ENCODE peak calls at places on chromosomes 1 and 21, in nine cellular contexts. P is prostate gland, J is MM.1S, S is fibroblast of mammary gland, L is AG04450, D is left ventricle myocardium inferior, A is HCT116, T is cardiac fibroblast, F is A549. N is an unnamed sample.

GRCh38 chr1:170881268-170882265 is 53.8 kb upstream of the MROH9 start:
- DNase-seq in P (no peak), J (peak), S (peak), L (no peak), D (no peak), A (peak), T (peak), F (no peak), N (peak)

GRCh38 chr1:30691480-30691879 is 31.9 kb downstream of the MATN1 start:
- DNase-seq in P (no peak), J (no peak), S (no peak), L (no peak), D (no peak), A (no peak), T (no peak), F (no peak), N (no peak)

GRCh38 chr1:162292422-162292849 is 84.2 kb downstream of the SPATA46 start:
- DNase-seq in P (no peak), J (no peak), S (peak), L (no peak), D (no peak), A (no peak), T (peak), F (no peak), N (peak)

GRCh38 chr1:40664167-40664537 is 1.3 kb downstream of the RIMS3 start:
- DNase-seq in P (no peak), J (no peak), S (no peak), L (no peak), D (no peak), A (no peak), T (no peak), F (no peak), N (no peak)

GRCh38 chr1:44609412-44609767 is 64.9 kb downstream of the TMEM53 start:
- DNase-seq in P (peak), J (no peak), S (peak), L (no peak), D (peak), A (peak), T (peak), F (no peak), N (peak)

GRCh38 chr1:8083739-8084484 is 57.8 kb upstream of the ERRFI1 start:
- DNase-seq in P (no peak), J (no peak), S (peak), L (no peak), D (no peak), A (no peak), T (peak), F (no peak), N (peak)

GRCh38 chr1:116460748-116461376 is 87.8 kb downstream of the ATP1A1 start:
- DNase-seq in P (no peak), J (no peak), S (no peak), L (no peak), D (no peak), A (no peak), T (no peak), F (no peak), N (no peak)

GRCh38 chr21:42653492-42654061 is at the start of gene PDE9A:
- DNase-seq in P (peak), J (no peak), S (no peak), L (no peak), D (no peak), A (no peak), T (no peak), F (peak), N (no peak)

GRCh38 chr1:230152999-230153398 is 86.0 kb downstream of the GALNT2 start:
- DNase-seq in P (no peak), J (no peak), S (no peak), L (no peak), D (no peak), A (no peak), T (no peak), F (no peak), N (no peak)

GRCh38 chr1:231949277-231950122 is 322.9 kb downstream of the DISC1 start:
- DNase-seq in P (no peak), J (no peak), S (no peak), L (no peak), D (peak), A (no peak), T (no peak), F (no peak), N (no peak)

GRCh38 chr1:99266731-99267130 is 2.4 kb downstream of the PLPPR4 start:
- DNase-seq in P (no peak), J (no peak), S (peak), L (peak), D (no peak), A (no peak), T (peak), F (no peak), N (peak)

GRCh38 chr1:211492511-211493132 is 660 bp upstream of the RD3 start:
- DNase-seq in P (no peak), J (no peak), S (no peak), L (no peak), D (no peak), A (no peak), T (no peak), F (no peak), N (no peak)

GRCh38 chr1:960371-961131 is at the start of gene KLHL17:
- DNase-seq in P (peak), J (peak), S (peak), L (no peak), D (peak), A (no peak), T (peak), F (no peak), N (peak)

GRCh38 chr1:228891134-228892034 is 156.1 kb downstream of the RHOU start:
- DNase-seq in P (no peak), J (no peak), S (peak), L (no peak), D (no peak), A (no peak), T (no peak), F (no peak), N (no peak)

GRCh38 chr1:181479137-181479745 is 4.1 kb upstream of the CACNA1E start:
- DNase-seq in P (peak), J (peak), S (peak), L (peak), D (no peak), A (peak), T (peak), F (peak), N (peak)

GRCh38 chr1:201421041-201421440 is 489 bp downstream of the TNNI1 start:
- DNase-seq in P (no peak), J (no peak), S (no peak), L (no peak), D (no peak), A (no peak), T (no peak), F (no peak), N (no peak)

GRCh38 chr1:2214541-2215241 is 13.4 kb upstream of the SKI start:
- DNase-seq in P (no peak), J (no peak), S (no peak), L (no peak), D (peak), A (no peak), T (no peak), F (no peak), N (no peak)

GRCh38 chr1:2215329-2215728 is 12.8 kb upstream of the SKI start:
- DNase-seq in P (no peak), J (no peak), S (no peak), L (no peak), D (no peak), A (no peak), T (no peak), F (no peak), N (no peak)

GRCh38 chr1:2212167-2212541 is 16.0 kb upstream of the SKI start:
- DNase-seq in P (no peak), J (no peak), S (peak), L (no peak), D (peak), A (no peak), T (no peak), F (no peak), N (no peak)

GRCh38 chr1:2212542-2213491 is 15.3 kb upstream of the SKI start:
- DNase-seq in P (peak), J (no peak), S (peak), L (peak), D (peak), A (peak), T (peak), F (peak), N (peak)

GRCh38 chr1:2213576-2214505 is 14.3 kb upstream of the SKI start:
- DNase-seq in P (peak), J (no peak), S (peak), L (no peak), D (peak), A (no peak), T (peak), F (no peak), N (peak)
- H3K4me3 ChIP-seq in P (no peak), J (no peak), S (no peak), L (no peak), D (peak), A (no peak), T (no peak), F (no peak), N (no peak)

GRCh38 chr1:23421752-23422312 is 2.7 kb downstream of the TCEA3 start:
- DNase-seq in P (no peak), J (no peak), S (peak), L (peak), D (no peak), A (no peak), T (peak), F (no peak), N (peak)
- TF ChIP-seq CTCF in P (no peak), J (no peak), S (peak), L (peak), D (peak), A (no peak), T (peak), F (no peak), N (peak)

GRCh38 chr1:21506804-21507203 is 2.4 kb upstream of the ALPL start:
- DNase-seq in P (no peak), J (no peak), S (no peak), L (no peak), D (no peak), A (no peak), T (no peak), F (no peak), N (no peak)

GRCh38 chr1:21510113-21510493 is 880 bp downstream of the ALPL start:
- DNase-seq in P (no peak), J (no peak), S (no peak), L (no peak), D (no peak), A (no peak), T (no peak), F (no peak), N (no peak)

GRCh38 chr1:21507511-21508270 is 1.5 kb upstream of the ALPL start:
- DNase-seq in P (no peak), J (no peak), S (no peak), L (no peak), D (no peak), A (no peak), T (no peak), F (no peak), N (no peak)

GRCh38 chr1:21509351-21510112 is at the start of gene ALPL:
- DNase-seq in P (no peak), J (no peak), S (no peak), L (no peak), D (no peak), A (no peak), T (peak), F (no peak), N (no peak)

DNA sequence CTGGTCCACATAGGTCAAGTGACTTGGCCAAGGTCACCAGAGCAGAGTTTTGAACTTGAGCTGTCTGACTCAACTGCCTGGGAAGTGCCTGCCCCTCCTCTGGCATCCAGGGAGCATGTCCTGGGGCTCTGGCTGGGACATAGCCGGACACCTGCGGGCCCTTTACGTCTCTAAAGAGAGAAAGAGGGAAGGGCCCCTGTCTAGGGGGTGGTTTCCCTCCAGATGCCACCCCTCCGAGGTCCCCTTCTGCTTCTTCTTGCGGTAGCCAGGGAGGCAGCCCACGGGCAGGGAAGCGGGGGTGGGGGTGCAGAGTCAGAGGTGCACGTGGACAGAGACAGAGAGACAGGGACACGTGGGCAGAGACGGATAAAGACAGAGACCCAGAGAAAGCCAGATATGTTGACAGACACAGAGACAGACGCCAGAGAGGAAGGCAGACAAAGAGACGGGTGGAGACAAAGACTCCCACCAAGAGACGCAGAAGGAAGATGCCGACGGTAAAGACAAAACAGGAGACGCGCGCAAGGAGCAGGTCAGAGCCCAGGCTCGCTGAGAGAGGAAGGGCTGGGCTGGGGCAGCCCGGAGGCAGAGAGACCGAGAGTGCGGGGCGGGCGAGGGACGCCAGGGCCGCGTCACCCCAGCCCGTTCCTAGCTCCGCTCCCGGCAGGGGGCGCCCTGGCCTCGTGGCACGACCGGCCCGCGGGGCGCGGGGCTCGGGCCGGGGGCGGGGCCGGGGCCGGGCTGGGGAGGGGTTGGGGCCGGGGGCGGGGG is 458 bp upstream of the ALPL start:
- DNase-seq in P (peak), J (peak), S (peak), L (no peak), D (peak), A (no peak), T (peak), F (peak), N (peak)
- H3K4me3 ChIP-seq in P (peak), J (peak), S (peak), L (peak), D (peak), A (peak), T (no peak), F (peak), N (peak)

GRCh38 chr1:38013027-38013588 is 574 bp downstream of the UTP11 start:
- DNase-seq in P (no peak), J (no peak), S (peak), L (no peak), D (no peak), A (no peak), T (peak), F (no peak), N (peak)

GRCh38 chr1:38005195-38006007 is at the start of gene FHL3:
- DNase-seq in P (no peak), J (no peak), S (no peak), L (no peak), D (peak), A (no peak), T (peak), F (no peak), N (peak)

GRCh38 chr1:38009841-38010180 is 2.7 kb upstream of the UTP11 start:
- DNase-seq in P (no peak), J (no peak), S (no peak), L (no peak), D (no peak), A (no peak), T (no peak), F (no peak), N (no peak)

GRCh38 chr1:38006008-38006828 is 904 bp upstream of the FHL3 start:
- DNase-seq in P (no peak), J (no peak), S (no peak), L (no peak), D (peak), A (no peak), T (no peak), F (no peak), N (no peak)

GRCh38 chr1:38009088-38009840 is 3.3 kb upstream of the UTP11 start:
- DNase-seq in P (no peak), J (no peak), S (peak), L (no peak), D (no peak), A (no peak), T (peak), F (no peak), N (peak)
- TF ChIP-seq CTCF in P (no peak), J (no peak), S (peak), L (no peak), D (no peak), A (no peak), T (no peak), F (no peak), N (peak)

DNA sequence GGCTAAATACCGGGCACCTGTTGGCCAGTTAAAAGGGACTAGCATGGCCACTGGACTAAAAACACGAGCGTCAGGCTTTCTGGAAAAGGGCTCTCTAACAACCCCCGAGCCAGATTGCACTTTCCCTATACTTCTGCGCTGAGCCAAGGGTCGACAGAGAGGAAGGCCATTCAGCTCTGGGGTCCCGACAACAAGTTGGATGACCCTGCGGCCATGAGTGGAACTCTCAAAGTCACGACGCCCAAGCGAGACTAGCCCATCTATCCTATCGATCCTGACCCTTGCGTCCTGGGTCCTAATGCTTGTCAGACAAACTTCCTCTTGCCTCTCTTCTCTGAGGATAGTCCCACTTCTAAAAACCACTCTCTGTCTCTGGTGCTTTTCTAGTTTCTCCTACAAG is 99.9 kb upstream of the PRDX6 start:
- DNase-seq in P (no peak), J (no peak), S (no peak), L (no peak), D (no peak), A (no peak), T (no peak), F (no peak), N (no peak)
- H3K4me3 ChIP-seq in P (no peak), J (no peak), S (no peak), L (no peak), D (no peak), A (no peak), T (no peak), F (no peak), N (no peak)

GRCh38 chr1:114508386-114508898 is 2.6 kb downstream of the TRIM33 start:
- DNase-seq in P (no peak), J (no peak), S (no peak), L (no peak), D (no peak), A (no peak), T (no peak), F (no peak), N (no peak)
- TF ChIP-seq CTCF in P (no peak), J (no peak), S (no peak), L (no peak), D (no peak), A (no peak), T (no peak), F (no peak), N (no peak)

GRCh38 chr1:105874621-105875020 is 1181.9 kb upstream of the PRMT6 start:
- DNase-seq in P (no peak), J (no peak), S (no peak), L (no peak), D (no peak), A (no peak), T (no peak), F (no peak), N (no peak)
- H3K4me3 ChIP-seq in P (no peak), J (no peak), S (no peak), L (no peak), D (no peak), A (no peak), T (no peak), F (no peak), N (no peak)

GRCh38 chr1:34827341-34827941 is 32.1 kb downstream of the SMIM12 start:
- DNase-seq in P (no peak), J (no peak), S (no peak), L (no peak), D (no peak), A (no peak), T (no peak), F (no peak), N (no peak)

GRCh38 chr1:34828611-34829010 is 30.9 kb downstream of the SMIM12 start:
- DNase-seq in P (no peak), J (no peak), S (no peak), L (no peak), D (no peak), A (no peak), T (no peak), F (no peak), N (no peak)

GRCh38 chr1:34824817-34825454 is 32.1 kb downstream of the GJA4 start:
- DNase-seq in P (no peak), J (no peak), S (no peak), L (no peak), D (no peak), A (no peak), T (no peak), F (no peak), N (no peak)

GRCh38 chr1:34822202-34822601 is 29.4 kb downstream of the GJA4 start:
- DNase-seq in P (no peak), J (no peak), S (no peak), L (no peak), D (no peak), A (no peak), T (no peak), F (no peak), N (no peak)

GRCh38 chr1:34825455-34826081 is 32.8 kb downstream of the GJA4 start:
- DNase-seq in P (no peak), J (no peak), S (no peak), L (no peak), D (peak), A (no peak), T (no peak), F (no peak), N (no peak)
- TF ChIP-seq CTCF in P (no peak), J (no peak), S (no peak), L (no peak), D (no peak), A (no peak), T (no peak), F (no peak), N (no peak)

GRCh38 chr21:46308431-46308830 is 15.2 kb downstream of the C21orf58 start:
- DNase-seq in P (no peak), J (no peak), S (no peak), L (no peak), D (no peak), A (no peak), T (no peak), F (no peak), N (no peak)
- H3K4me3 ChIP-seq in P (no peak), J (no peak), S (no peak), L (no peak), D (no peak), A (no peak), T (no peak), F (no peak), N (no peak)

GRCh38 chr1:165768513-165769394 is at the start of gene TMCO1:
- DNase-seq in P (peak), J (peak), S (peak), L (peak), D (peak), A (peak), T (peak), F (peak), N (peak)
- TF ChIP-seq CTCF in P (peak), J (peak), S (peak), L (peak), D (peak), A (peak), T (peak), F (no peak), N (peak)